ENCODE peak calls at places on chromosomes 13 and 19, in eight cellular contexts. L is left lung, D is T-helper 1 cell, Q is vagina, W is tibial artery, G is GM23338, I is ELF-1, Y is left ventricle myocardium inferior. V is an unnamed sample.

GRCh38 chr13:101556676-101557121 is 104.2 kb downstream of the ITGBL1 start:
- DNase-seq in L (no peak), D (no peak), Q (no peak), W (peak; percentile 38), G (no peak), I (no peak), Y (no peak), V (no peak)

GRCh38 chr19:3668331-3669133 is 31.7 kb downstream of the PIP5K1C start:
- DNase-seq in L (no peak), D (no peak), Q (no peak), W (no peak), G (no peak), I (no peak), Y (no peak), V (no peak)

GRCh38 chr13:53060840-53061485 is 32.4 kb downstream of the OLFM4 start:
- DNase-seq in L (no peak), D (no peak), Q (no peak), W (no peak), G (no peak), I (no peak), Y (no peak), V (no peak)

GRCh38 chr13:32246468-32246867 is 68.7 kb downstream of the ZAR1L start:
- DNase-seq in L (no peak), D (peak; percentile 11), Q (no peak), W (peak; percentile 55), G (peak; percentile 93), I (peak; percentile 82), Y (peak; percentile 40), V (no peak)

GRCh38 chr19:47310819-47311218 is 1.2 kb downstream of the C5AR1 start:
- DNase-seq in L (peak; percentile 90), D (no peak), Q (no peak), W (peak; percentile 51), G (no peak), I (no peak), Y (peak; percentile 50), V (peak; percentile 83)

GRCh38 chr19:4013886-4014540 is 6.5 kb downstream of the PIAS4 start:
- DNase-seq in L (no peak), D (no peak), Q (no peak), W (no peak), G (no peak), I (peak; percentile 26), Y (no peak), V (no peak)

GRCh38 chr13:59024434-59024833 is 1139.3 kb downstream of the DIAPH3 start:
- DNase-seq in L (no peak), D (no peak), Q (no peak), W (no peak), G (no peak), I (no peak), Y (no peak), V (no peak)

GRCh38 chr19:38640368-38640767 is 7.1 kb upstream of the ACTN4 start:
- DNase-seq in L (no peak), D (no peak), Q (no peak), W (no peak), G (no peak), I (peak; percentile 87), Y (no peak), V (no peak)

GRCh38 chr13:40502236-40502635 is 164.2 kb downstream of the FOXO1 start:
- DNase-seq in L (no peak), D (no peak), Q (no peak), W (no peak), G (no peak), I (no peak), Y (no peak), V (no peak)

GRCh38 chr13:29143864-29144263 is 323.7 kb downstream of the MTUS2 start:
- DNase-seq in L (no peak), D (no peak), Q (no peak), W (no peak), G (no peak), I (no peak), Y (no peak), V (no peak)

GRCh38 chr13:34076943-34077703 is 259.2 kb downstream of the RFC3 start:
- DNase-seq in L (no peak), D (no peak), Q (no peak), W (no peak), G (peak; percentile 55), I (no peak), Y (no peak), V (no peak)

GRCh38 chr13:112931028-112931934 is 37.7 kb upstream of the MCF2L start:
- DNase-seq in L (no peak), D (no peak), Q (no peak), W (no peak), G (peak; percentile 74), I (peak; percentile 87), Y (no peak), V (no peak)

GRCh38 chr19:47379398-47379938 is 30.4 kb downstream of the DHX34 start:
- DNase-seq in L (no peak), D (no peak), Q (no peak), W (no peak), G (no peak), I (no peak), Y (no peak), V (peak; percentile 32)

GRCh38 chr19:7267792-7268736 is 26.1 kb downstream of the INSR start:
- DNase-seq in L (no peak), D (no peak), Q (no peak), W (no peak), G (no peak), I (no peak), Y (no peak), V (no peak)

GRCh38 chr13:22357132-22357531 is 686.3 kb downstream of the FGF9 start:
- DNase-seq in L (no peak), D (no peak), Q (no peak), W (no peak), G (no peak), I (no peak), Y (no peak), V (no peak)

GRCh38 chr13:102569488-102569887 is 27.3 kb upstream of the TPP2 start:
- DNase-seq in L (no peak), D (no peak), Q (no peak), W (no peak), G (no peak), I (no peak), Y (no peak), V (no peak)

GRCh38 chr19:45999653-46000121 is 4.4 kb downstream of the CCDC61 start:
- DNase-seq in L (peak; percentile 79), D (no peak), Q (no peak), W (no peak), G (peak; percentile 87), I (peak; percentile 78), Y (no peak), V (no peak)

GRCh38 chr13:26529441-26529840 is 28.0 kb upstream of the WASF3 start:
- DNase-seq in L (no peak), D (no peak), Q (no peak), W (no peak), G (peak; percentile 78), I (peak; percentile 63), Y (peak; percentile 26), V (no peak)

GRCh38 chr19:13983213-13983889 is 22.8 kb downstream of the RFX1 start:
- DNase-seq in L (no peak), D (peak; percentile 30), Q (no peak), W (no peak), G (no peak), I (no peak), Y (no peak), V (no peak)

GRCh38 chr13:112213467-112214245 is 146.7 kb downstream of the SOX1 start:
- DNase-seq in L (no peak), D (no peak), Q (no peak), W (no peak), G (no peak), I (no peak), Y (no peak), V (no peak)

GRCh38 chr13:95164830-95165229 is 136.4 kb downstream of the ABCC4 start:
- DNase-seq in L (no peak), D (no peak), Q (no peak), W (no peak), G (no peak), I (no peak), Y (no peak), V (no peak)

GRCh38 chr13:109941951-109942350 is 155.6 kb upstream of the IRS2 start:
- DNase-seq in L (no peak), D (no peak), Q (no peak), W (no peak), G (no peak), I (no peak), Y (no peak), V (no peak)

GRCh38 chr13:98848736-98849135 is 96.3 kb upstream of the SLC15A1 start:
- DNase-seq in L (no peak), D (no peak), Q (no peak), W (peak; percentile 48), G (no peak), I (no peak), Y (no peak), V (no peak)

GRCh38 chr19:41998246-41999020 is 4.4 kb upstream of the ATP1A3 start:
- DNase-seq in L (peak; percentile 82), D (peak; percentile 5), Q (no peak), W (no peak), G (peak; percentile 94), I (peak; percentile 61), Y (peak; percentile 38), V (no peak)

GRCh38 chr13:26420282-26420960 is 137.1 kb upstream of the WASF3 start:
- DNase-seq in L (no peak), D (no peak), Q (no peak), W (no peak), G (no peak), I (no peak), Y (no peak), V (no peak)

GRCh38 chr19:38245826-38246498 is 10.2 kb downstream of the PPP1R14A start:
- DNase-seq in L (no peak), D (no peak), Q (no peak), W (peak; percentile 60), G (no peak), I (no peak), Y (peak; percentile 45), V (no peak)

GRCh38 chr13:111900390-111901180 is 166.4 kb upstream of the SOX1 start:
- DNase-seq in L (no peak), D (no peak), Q (peak; percentile 74), W (no peak), G (no peak), I (no peak), Y (no peak), V (no peak)

GRCh38 chr13:88544836-88545235 is 873.7 kb downstream of the SLITRK5 start:
- DNase-seq in L (no peak), D (no peak), Q (no peak), W (no peak), G (no peak), I (no peak), Y (no peak), V (no peak)

GRCh38 chr13:100100115-100100879 is 11.4 kb downstream of the PCCA start:
- DNase-seq in L (no peak), D (no peak), Q (no peak), W (no peak), G (no peak), I (no peak), Y (no peak), V (no peak)

GRCh38 chr19:1923319-1923718 is 17.7 kb upstream of the CSNK1G2 start:
- DNase-seq in L (no peak), D (peak; percentile 28), Q (no peak), W (no peak), G (no peak), I (no peak), Y (no peak), V (no peak)

GRCh38 chr19:43439183-43440063 is 24.7 kb downstream of the TEX101 start:
- DNase-seq in L (no peak), D (peak; percentile 21), Q (no peak), W (no peak), G (no peak), I (no peak), Y (no peak), V (no peak)

GRCh38 chr19:14409157-14410053 is 9.7 kb downstream of the DDX39A start:
- DNase-seq in L (no peak), D (peak; percentile 36), Q (no peak), W (no peak), G (no peak), I (no peak), Y (no peak), V (no peak)

GRCh38 chr13:46124531-46124966 is 19.7 kb upstream of the CPB2 start:
- DNase-seq in L (peak; percentile 62), D (no peak), Q (no peak), W (no peak), G (no peak), I (no peak), Y (no peak), V (no peak)

GRCh38 chr19:56101746-56102535 is 19.2 kb downstream of the ZNF787 start:
- DNase-seq in L (peak; percentile 72), D (no peak), Q (no peak), W (no peak), G (no peak), I (no peak), Y (no peak), V (no peak)

V was measured in RWPE2.